ENCODE peak calls at places on chromosome 11, in six cellular contexts. V, Y, M, D, E and R are unnamed samples. For H3K27me3, the result is how much of the 10 kb centered on the place peaks cover.

GRCh38 chr11:68583047-68583446 is 101.3 kb upstream of the GAL start:
- DNase-seq in V (no peak), Y (no peak), E (no peak), M (peak), D (peak), R (no peak)

GRCh38 chr11:76978818-76979217 is 55.4 kb upstream of the B3GNT6 start:
- DNase-seq in D (no peak), E (no peak), Y (no peak), V (no peak), M (no peak), R (no peak)

GRCh38 chr11:65899356-65900124 is 648 bp downstream of the FOSL1 start:
- DNase-seq in E (peak), M (peak), V (peak), D (peak), Y (no peak), R (no peak)

GRCh38 chr11:47413908-47414684 is 5.7 kb downstream of the SLC39A13 start:
- DNase-seq in M (peak), Y (no peak), D (peak), E (no peak), V (no peak), R (no peak)

GRCh38 chr11:47178305-47178704 is 1.6 kb upstream of the ARFGAP2 start:
- DNase-seq in V (no peak), D (no peak), E (no peak), M (no peak), Y (no peak), R (no peak)

GRCh38 chr11:9003573-9004309 is at the start of gene NRIP3:
- DNase-seq in V (peak), Y (peak), D (peak), E (peak), M (peak), R (peak)

GRCh38 chr11:28606930-28607329 is 498.7 kb downstream of the METTL15 start:
- DNase-seq in D (peak), Y (no peak), E (no peak), M (peak), V (no peak), R (no peak)

GRCh38 chr11:42034821-42035220 is 575.4 kb upstream of the LRRC4C start:
- DNase-seq in E (no peak), Y (no peak), D (no peak), M (no peak), V (no peak), R (no peak)

GRCh38 chr11:74388678-74389327 is 9.4 kb downstream of the PGM2L1 start:
- DNase-seq in M (peak), D (peak), V (no peak), Y (peak), E (peak), R (peak)

GRCh38 chr11:120710354-120711187 is 199.0 kb downstream of the GRIK4 start:
- DNase-seq in D (peak), Y (peak), E (peak), V (no peak), M (peak), R (peak)

GRCh38 chr11:62336949-62337681 is at the start of gene ASRGL1:
- DNase-seq in E (peak), M (peak), D (peak), Y (peak), V (peak), R (peak)

GRCh38 chr11:123407124-123407995 is 22.7 kb upstream of the GRAMD1B start:
- DNase-seq in M (peak), D (peak), E (peak), V (peak), Y (peak), R (peak)

GRCh38 chr11:2137202-2138071 is 1.8 kb downstream of the IGF2 start:
- DNase-seq in E (peak), Y (peak), D (peak), M (peak), V (peak), R (peak)

GRCh38 chr11:42296910-42297309 is 837.5 kb upstream of the LRRC4C start:
- DNase-seq in V (no peak), D (no peak), Y (no peak), E (no peak), M (no peak), R (no peak)

GRCh38 chr11:76203131-76203925 is 3.0 kb downstream of the WNT11 start:
- DNase-seq in Y (no peak), E (no peak), M (no peak), D (no peak), V (no peak), R (no peak)

GRCh38 chr11:62223095-62223494 is 14.6 kb downstream of the SCGB2A1 start:
- DNase-seq in V (no peak), Y (no peak), D (peak), M (no peak), E (no peak), R (no peak)

GRCh38 chr11:34490304-34490703 is 23.3 kb downstream of the ELF5 start:
- DNase-seq in Y (peak), D (no peak), M (no peak), E (no peak), V (no peak), R (no peak)

GRCh38 chr11:34493926-34494595 is 19.5 kb downstream of the ELF5 start:
- DNase-seq in V (no peak), E (no peak), Y (no peak), D (no peak), M (no peak), R (no peak)

GRCh38 chr11:34493468-34493867 is 20.1 kb downstream of the ELF5 start:
- DNase-seq in Y (no peak), D (no peak), E (no peak), M (no peak), V (no peak), R (no peak)

GRCh38 chr11:34495239-34495723 is 18.3 kb downstream of the ELF5 start:
- DNase-seq in M (no peak), D (no peak), E (no peak), V (no peak), Y (no peak), R (no peak)

DNA sequence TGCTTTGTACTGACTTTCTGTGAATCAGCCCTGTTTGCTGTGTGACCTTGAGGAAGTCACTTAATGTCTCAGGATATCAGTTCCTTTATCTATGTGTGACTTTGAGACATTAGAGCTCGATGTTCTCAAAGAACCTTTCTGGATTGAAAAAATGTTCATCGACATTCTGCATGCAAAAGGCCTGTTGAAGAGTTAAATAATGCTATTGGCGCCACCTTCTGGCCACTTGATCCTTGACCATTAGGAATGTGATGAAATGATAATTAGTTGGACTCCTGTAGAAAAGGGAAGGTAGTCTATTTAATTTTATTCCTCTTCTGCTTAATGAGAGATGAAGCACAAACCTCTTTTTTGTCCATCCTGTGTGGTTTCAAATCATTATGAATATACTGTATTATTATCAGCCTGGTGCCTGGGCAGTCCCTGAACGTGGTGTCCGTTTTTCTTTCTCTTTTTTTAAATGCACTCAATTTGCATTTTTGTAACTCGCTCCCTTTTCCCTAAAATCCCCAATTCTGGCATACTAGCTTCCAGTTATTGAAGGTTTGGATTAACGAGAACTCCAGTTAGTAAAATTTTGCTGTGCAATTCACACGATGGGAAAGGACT is 20.7 kb downstream of the ELF5 start:
- DNase-seq in E (peak), V (no peak), M (peak), Y (peak), D (peak), R (peak)
- H3K4me3 ChIP-seq in E (no peak), V (no peak), M (no peak), Y (no peak), D (no peak), R (no peak)

GRCh38 chr11:118048472-118049370 is 28.2 kb upstream of the TMPRSS4 start:
- DNase-seq in M (no peak), Y (no peak), E (no peak), D (no peak), V (no peak), R (no peak)

GRCh38 chr11:118046964-118047700 is 29.7 kb upstream of the TMPRSS4 start:
- DNase-seq in M (no peak), E (no peak), D (no peak), V (no peak), Y (no peak), R (no peak)

GRCh38 chr11:118049771-118050170 is 27.1 kb upstream of the TMPRSS4 start:
- DNase-seq in D (no peak), E (no peak), V (no peak), M (no peak), Y (no peak), R (no peak)

GRCh38 chr11:118046051-118046963 is 30.6 kb upstream of the TMPRSS4 start:
- DNase-seq in Y (no peak), E (no peak), M (no peak), V (no peak), D (no peak), R (no peak)

GRCh38 chr11:118047749-118048148 is 29.1 kb upstream of the TMPRSS4 start:
- DNase-seq in V (no peak), D (no peak), M (no peak), Y (no peak), E (no peak), R (no peak)
- H3K27me3 ChIP-seq in V (under half), D (under half), M (under half), Y (under half), E (under half), R (under half)

DNA sequence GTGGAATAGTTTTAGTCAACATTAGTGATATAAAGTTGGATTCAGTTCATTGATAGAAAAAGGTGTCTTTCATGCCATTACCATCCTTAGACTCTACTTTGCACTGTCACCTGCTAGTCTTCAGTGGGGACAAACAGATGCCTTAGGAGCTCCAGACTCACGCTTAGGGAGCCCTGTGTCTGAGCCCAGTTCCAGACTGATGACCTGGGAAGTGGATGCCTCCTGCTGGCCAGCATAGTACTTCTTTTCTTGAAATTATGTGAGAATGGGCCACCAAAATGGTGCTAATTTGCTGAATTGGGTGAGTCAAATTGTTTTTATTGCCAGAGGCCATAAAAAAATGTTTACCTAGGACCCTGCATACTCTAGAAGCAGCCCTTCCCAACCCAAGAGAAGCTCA is 53.9 kb downstream of the NOX4 start:
- DNase-seq in D (peak), E (no peak), Y (no peak), V (no peak), M (no peak), R (no peak)
- H3K4me3 ChIP-seq in D (no peak), E (no peak), Y (no peak), V (no peak), M (no peak), R (no peak)

DNA sequence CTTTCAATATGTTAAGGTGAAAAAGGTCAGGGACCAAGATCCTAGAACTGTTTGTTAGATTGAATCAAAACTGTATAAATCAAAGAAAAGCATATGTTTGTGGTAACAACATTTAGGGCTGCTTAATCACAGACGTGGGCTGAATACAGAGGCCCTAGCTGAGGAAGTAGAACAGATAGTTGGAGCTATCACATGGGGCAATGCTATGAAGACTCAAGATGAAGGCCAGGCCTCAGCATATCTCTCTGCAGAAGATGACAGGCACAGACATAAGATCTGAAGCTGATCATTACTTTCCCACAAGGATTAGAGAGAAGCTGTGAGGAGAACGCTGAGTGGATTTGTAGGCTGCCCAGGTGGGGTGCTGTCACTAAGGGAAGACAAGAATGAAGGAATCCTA is 158.6 kb upstream of the CARD18 start:
- DNase-seq in E (no peak), V (no peak), D (no peak), M (no peak), Y (no peak), R (no peak)
- H3K27me3 ChIP-seq in E (under half), V (under half), D (under half), M (under half), Y (under half), R (under half)

GRCh38 chr11:64875369-64876225 is 2.8 kb downstream of the EHD1 start:
- DNase-seq in E (no peak), Y (no peak), D (no peak), M (no peak), V (no peak), R (no peak)
- H3K4me3 ChIP-seq in E (peak), Y (no peak), D (no peak), M (peak), V (peak), R (no peak)

GRCh38 chr11:69819541-69820070 is 390 bp upstream of the FGF3 start:
- DNase-seq in D (no peak), Y (no peak), E (no peak), M (peak), V (no peak), R (no peak)

GRCh38 chr11:69820441-69820840 is 1.2 kb upstream of the FGF3 start:
- DNase-seq in Y (no peak), D (no peak), M (no peak), E (no peak), V (no peak), R (no peak)

GRCh38 chr11:69823641-69824285 is 4.5 kb upstream of the FGF3 start:
- DNase-seq in M (no peak), D (no peak), Y (no peak), V (no peak), E (no peak), R (no peak)

GRCh38 chr11:69822676-69823494 is 3.7 kb upstream of the FGF3 start:
- DNase-seq in E (no peak), V (no peak), Y (no peak), D (no peak), M (no peak), R (no peak)

GRCh38 chr11:69821511-69822040 is 2.4 kb upstream of the FGF3 start:
- DNase-seq in M (no peak), Y (no peak), D (no peak), V (no peak), E (no peak), R (no peak)
- H3K27me3 ChIP-seq in M (half or more), Y (half or more), D (half or more), V (half or more), E (under half), R (under half)

GRCh38 chr11:78560826-78561484 is 13.7 kb downstream of the NARS2 start:
- DNase-seq in D (peak), V (no peak), E (no peak), Y (no peak), M (no peak), R (peak)
- H3K4me3 ChIP-seq in D (no peak), V (peak), E (no peak), Y (no peak), M (peak), R (no peak)

DNA sequence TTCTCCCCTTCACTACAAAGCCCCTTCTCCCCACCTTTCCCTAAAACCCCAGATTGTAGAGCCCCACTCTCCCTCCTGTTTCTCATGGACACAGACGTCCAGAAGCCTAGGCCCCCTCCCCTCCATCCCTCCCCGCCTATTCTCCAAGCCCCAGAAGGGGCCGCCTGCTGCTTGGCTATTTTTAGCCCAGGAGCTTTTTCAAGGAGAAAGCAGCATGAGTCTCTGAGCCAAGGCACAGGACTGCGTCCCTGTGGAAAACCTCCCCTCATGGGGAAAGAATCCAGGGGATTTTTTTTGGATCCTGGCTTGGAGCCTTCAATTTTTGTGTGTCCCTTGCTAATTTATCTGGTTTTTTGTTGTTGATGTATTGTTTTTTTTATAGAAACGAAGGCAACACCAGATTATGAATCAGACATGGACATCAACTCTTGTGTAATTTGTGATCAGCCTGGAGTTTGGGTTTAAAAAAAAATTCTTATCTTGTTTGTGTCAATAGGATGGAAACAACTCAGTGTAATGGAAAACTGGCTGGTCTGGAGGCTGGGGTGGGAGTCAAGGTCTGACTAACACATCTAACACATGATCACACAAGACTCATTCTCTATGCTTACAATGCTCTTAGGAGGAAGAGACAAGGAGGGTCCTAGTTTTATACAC is 17.4 kb upstream of the ACCSL start:
- DNase-seq in D (peak), E (peak), Y (peak), V (peak), M (peak), R (no peak)
- H3K27me3 ChIP-seq in D (under half), E (under half), Y (under half), V (under half), M (under half), R (under half)